ENCODE peak calls at places on chromosomes 13 and 19, in ten cellular contexts. V is NCI-H1048, E is SK-N-SH, M is GM19239, Y is T-helper 1 cell, N is PC-3, C is NCI-H748 treated with DMSO at 0.1 percent for 48 hours, G is uterus, K is RPMI7951, I is HT1080. F is an unnamed sample.
A peak's percentile ranks its signal among the peaks of the same experiment; 100 is the strongest.

GRCh38 chr13:83829800-83830199 is 52.5 kb downstream of the SLITRK1 start:
- DNase-seq in K (no peak), I (no peak), Y (no peak), N (no peak), G (no peak), V (no peak), M (no peak), C (no peak), E (no peak), F (no peak)

GRCh38 chr13:44013666-44014291 is 134.1 kb downstream of the LACC1 start:
- DNase-seq in E (no peak), K (peak; percentile 92), M (no peak), N (peak; percentile 33), V (no peak), G (no peak), C (no peak), Y (no peak), I (peak; percentile 80), F (no peak)

GRCh38 chr13:95298169-95298940 is 2.9 kb downstream of the ABCC4 start:
- DNase-seq in K (no peak), V (no peak), N (no peak), I (no peak), C (no peak), E (no peak), Y (no peak), G (no peak), M (no peak), F (no peak)

GRCh38 chr19:46297700-46298476 is 1.0 kb downstream of the HIF3A start:
- DNase-seq in Y (no peak), I (no peak), C (no peak), N (no peak), E (peak; percentile 55), G (peak; percentile 84), V (no peak), K (no peak), M (no peak), F (no peak)

GRCh38 chr13:46551410-46552301 is 1.3 kb upstream of the LRCH1 start:
- DNase-seq in N (peak; percentile 76), E (peak; percentile 65), M (no peak), Y (peak; percentile 30), G (peak; percentile 78), C (peak; percentile 63), V (no peak), I (peak; percentile 65), K (peak; percentile 70), F (no peak)

GRCh38 chr19:39306075-39306474 is 9.9 kb downstream of the IFNL1 start:
- DNase-seq in I (no peak), C (no peak), Y (no peak), N (no peak), E (no peak), V (no peak), M (no peak), G (no peak), K (no peak), F (no peak)

GRCh38 chr13:95956589-95957148 is 96.5 kb downstream of the UGGT2 start:
- DNase-seq in M (no peak), G (no peak), I (peak; percentile 30), E (no peak), Y (no peak), K (peak; percentile 21), V (no peak), N (no peak), C (no peak), F (no peak)

GRCh38 chr13:76339649-76340048 is 546.6 kb downstream of the KCTD12 start:
- DNase-seq in V (no peak), K (no peak), Y (no peak), C (no peak), G (no peak), E (no peak), I (no peak), M (no peak), N (no peak), F (no peak)

GRCh38 chr13:106362637-106363036 is 172.8 kb downstream of the EFNB2 start:
- DNase-seq in K (no peak), G (no peak), E (peak; percentile 42), I (no peak), N (no peak), V (no peak), M (no peak), C (no peak), Y (no peak), F (no peak)

GRCh38 chr19:1069009-1069779 is 2.2 kb downstream of the ARHGAP45 start:
- DNase-seq in Y (peak; percentile 56), I (peak; percentile 46), E (no peak), C (no peak), M (peak; percentile 88), K (no peak), V (no peak), G (no peak), N (no peak), F (no peak)

GRCh38 chr13:109669956-109670355 is 116.4 kb downstream of the IRS2 start:
- DNase-seq in M (no peak), K (no peak), G (no peak), Y (no peak), V (no peak), E (no peak), C (no peak), I (no peak), N (no peak), F (no peak)

GRCh38 chr19:16587031-16588023 is 15.1 kb upstream of the SLC35E1 start:
- DNase-seq in K (peak; percentile 28), Y (no peak), N (no peak), M (no peak), V (no peak), I (no peak), G (no peak), C (no peak), E (no peak), F (no peak)

GRCh38 chr19:19514215-19514633 is 1.1 kb downstream of the TSSK6 start:
- DNase-seq in G (peak; percentile 51), M (no peak), N (no peak), V (no peak), I (no peak), Y (no peak), E (no peak), K (no peak), C (no peak), F (no peak)

GRCh38 chr19:38308006-38308766 is 4.1 kb downstream of the C19orf33 start:
- DNase-seq in V (no peak), Y (no peak), M (no peak), K (no peak), C (no peak), N (no peak), G (no peak), I (no peak), E (no peak), F (no peak)

GRCh38 chr13:97454699-97455098 is 20.7 kb downstream of the RAP2A start:
- DNase-seq in Y (no peak), G (no peak), N (no peak), C (no peak), E (no peak), V (no peak), K (no peak), M (no peak), I (no peak), F (no peak)

GRCh38 chr19:33673258-33673875 is 51.6 kb downstream of the CHST8 start:
- DNase-seq in C (no peak), E (no peak), Y (no peak), G (no peak), I (no peak), V (no peak), M (no peak), N (no peak), K (no peak), F (no peak)

GRCh38 chr19:46471116-46471733 is at the start of gene PNMA8A:
- DNase-seq in C (peak; percentile 94), K (no peak), N (no peak), E (peak; percentile 97), V (no peak), I (no peak), M (no peak), G (peak; percentile 91), Y (no peak), F (no peak)

GRCh38 chr19:34603003-34603402 is 74.0 kb downstream of the SCGB2B2 start:
- DNase-seq in N (no peak), Y (no peak), C (no peak), M (no peak), G (no peak), I (no peak), V (no peak), E (no peak), K (no peak), F (no peak)

GRCh38 chr19:53394522-53394973 is 401 bp upstream of the ZNF765 start:
- DNase-seq in C (no peak), N (peak; percentile 63), I (no peak), Y (no peak), E (peak; percentile 70), M (no peak), G (peak; percentile 49), K (peak; percentile 81), V (no peak), F (no peak)

GRCh38 chr19:17847538-17848366 is at the start of gene JAK3:
- DNase-seq in V (no peak), Y (peak; percentile 73), I (no peak), K (peak; percentile 44), C (no peak), G (no peak), M (peak; percentile 78), N (no peak), E (peak; percentile 93), F (no peak)

GRCh38 chr19:37987356-37988332 is 80.6 kb downstream of the SIPA1L3 start:
- DNase-seq in E (no peak), K (no peak), G (no peak), N (no peak), M (no peak), V (no peak), C (no peak), I (no peak), Y (no peak), F (no peak)

GRCh38 chr13:29520671-29521070 is 74.8 kb downstream of the SLC7A1 start:
- DNase-seq in M (no peak), V (no peak), E (no peak), K (peak; percentile 84), N (peak; percentile 11), G (no peak), Y (no peak), I (no peak), C (no peak), F (no peak)

GRCh38 chr19:6086081-6086858 is 24.0 kb downstream of the RFX2 start:
- DNase-seq in E (no peak), Y (no peak), N (peak; percentile 76), C (no peak), G (no peak), M (no peak), I (peak; percentile 22), V (no peak), K (peak; percentile 18), F (no peak)

GRCh38 chr13:33235078-33235477 is 50.5 kb downstream of the STARD13 start:
- DNase-seq in V (no peak), E (no peak), N (peak; percentile 27), M (no peak), C (no peak), Y (no peak), G (no peak), K (peak; percentile 46), I (no peak), F (no peak)

GRCh38 chr13:35225582-35225981 is 250.9 kb downstream of the MAB21L1 start:
- DNase-seq in K (no peak), I (no peak), G (no peak), E (no peak), C (no peak), M (no peak), N (no peak), V (no peak), Y (no peak), F (no peak)

GRCh38 chr19:46629546-46630025 is 4.7 kb upstream of the PTGIR start:
- DNase-seq in C (no peak), E (peak; percentile 87), M (no peak), K (peak; percentile 16), G (no peak), N (no peak), V (no peak), I (no peak), Y (no peak), F (no peak)

GRCh38 chr19:44747739-44748425 is 626 bp upstream of the BCL3 start:
- DNase-seq in N (peak; percentile 46), Y (no peak), K (peak; percentile 84), G (peak; percentile 64), C (peak; percentile 34), I (peak; percentile 77), V (peak; percentile 31), E (peak; percentile 63), M (peak; percentile 49), F (no peak)

GRCh38 chr19:322616-323015 is 22.0 kb downstream of the MIER2 start:
- DNase-seq in E (no peak), G (no peak), N (no peak), I (no peak), M (no peak), Y (no peak), V (no peak), K (no peak), C (no peak), F (no peak)